ENCODE peak calls at places on chromosomes 2 and 18, in eight cellular contexts. U, W, E, I, X, R, J and S are unnamed samples.

GRCh38 chr2:104774631-104775030 is 79.3 kb upstream of the POU3F3 start:
- DNase-seq in E (no peak), X (no peak), W (no peak), I (no peak), J (no peak), U (no peak), R (no peak), S (no peak)

GRCh38 chr2:137942037-137942784 is 22.1 kb upstream of the HNMT start:
- DNase-seq in E (no peak), J (no peak), X (no peak), I (no peak), U (no peak), W (no peak), R (no peak), S (no peak)

GRCh38 chr2:237708491-237708890 is 81.1 kb downstream of the LRRFIP1 start:
- DNase-seq in E (no peak), X (no peak), W (no peak), J (no peak), R (no peak), I (no peak), U (no peak), S (no peak)

GRCh38 chr2:20634430-20635095 is 16.3 kb downstream of the HS1BP3 start:
- DNase-seq in U (no peak), J (no peak), X (no peak), E (peak), R (no peak), W (peak), I (no peak), S (no peak)

GRCh38 chr2:225581135-225581534 is 181.6 kb downstream of the NYAP2 start:
- DNase-seq in W (no peak), R (no peak), E (no peak), I (no peak), X (no peak), J (no peak), U (no peak), S (no peak)

GRCh38 chr2:189658281-189658680 is 3.0 kb upstream of the ASNSD1 start:
- DNase-seq in I (no peak), W (no peak), R (no peak), E (no peak), J (no peak), X (no peak), U (no peak), S (peak)

GRCh38 chr2:16069663-16069932 is 129.2 kb downstream of the MYCN start:
- DNase-seq in W (no peak), J (no peak), X (no peak), R (no peak), E (no peak), I (no peak), U (no peak), S (no peak)

GRCh38 chr2:187971893-187972292 is 319.8 kb upstream of the GULP1 start:
- DNase-seq in I (no peak), W (no peak), X (no peak), U (no peak), R (no peak), J (no peak), E (no peak), S (no peak)

GRCh38 chr2:47082976-47083375 is 72.1 kb downstream of the STPG4 start:
- DNase-seq in W (no peak), J (no peak), U (no peak), I (no peak), R (no peak), E (no peak), X (no peak), S (no peak)

GRCh38 chr18:69557246-69557781 is 156.6 kb downstream of the DOK6 start:
- DNase-seq in R (no peak), U (no peak), X (no peak), E (no peak), W (no peak), J (no peak), I (no peak), S (no peak)

GRCh38 chr2:175854149-175854548 is 147.9 kb downstream of the LNPK start:
- DNase-seq in W (no peak), R (no peak), I (no peak), U (no peak), X (no peak), E (no peak), J (no peak), S (no peak)